ENCODE peak calls at places on chromosome 2, in five cellular contexts. H, R, N, S and C are unnamed samples.

GRCh38 chr2:190379249-190379964 is 28.7 kb upstream of the MFSD6 start:
- DNase-seq in H (no peak), R (peak; percentile 24), N (no peak), S (peak; percentile 79), C (no peak)

GRCh38 chr2:113111823-113112287 is 15.5 kb upstream of the IL1RN start:
- DNase-seq in H (no peak), R (no peak), N (peak; percentile 26), S (no peak), C (no peak)

GRCh38 chr2:226698671-226699070 is 100.9 kb downstream of the IRS1 start:
- DNase-seq in H (no peak), R (no peak), N (no peak), S (no peak), C (no peak)

GRCh38 chr2:174487536-174488162 is 820 bp upstream of the GPR155 start:
- DNase-seq in H (no peak), R (no peak), N (no peak), S (no peak), C (no peak)

GRCh38 chr2:144078091-144078490 is 441.8 kb downstream of the ZEB2 start:
- DNase-seq in H (no peak), R (peak; percentile 35), N (no peak), S (no peak), C (no peak)

GRCh38 chr2:88925770-88926462 is 234.4 kb downstream of the RPIA start:
- DNase-seq in H (no peak), R (no peak), N (no peak), S (no peak), C (no peak)

GRCh38 chr2:74440378-74441110 is 1.2 kb downstream of the RTKN start:
- DNase-seq in H (peak; percentile 91), R (peak; percentile 85), N (peak; percentile 96), S (peak; percentile 82), C (peak; percentile 92)

GRCh38 chr2:6196461-6196860 is 504.3 kb downstream of the SOX11 start:
- DNase-seq in H (no peak), R (no peak), N (no peak), S (no peak), C (no peak)

GRCh38 chr2:161586517-161587167 is 37.6 kb upstream of the SLC4A10 start:
- DNase-seq in H (no peak), R (peak; percentile 1), N (peak; percentile 7), S (peak; percentile 55), C (no peak)

GRCh38 chr2:28300921-28301341 is 91.7 kb upstream of the FOSL2 start:
- DNase-seq in H (no peak), R (peak; percentile 45), N (no peak), S (no peak), C (no peak)

GRCh38 chr2:157592983-157593382 is 35.7 kb downstream of the ACVR1C start:
- DNase-seq in H (no peak), R (no peak), N (no peak), S (peak; percentile 57), C (no peak)

GRCh38 chr2:151614159-151614558 is 120.1 kb downstream of the NEB start:
- DNase-seq in H (no peak), R (no peak), N (peak; percentile 12), S (no peak), C (no peak)

GRCh38 chr2:151619337-151619989 is 114.8 kb downstream of the NEB start:
- DNase-seq in H (no peak), R (no peak), N (no peak), S (no peak), C (no peak)

GRCh38 chr2:151614606-151615306 is 119.5 kb downstream of the NEB start:
- DNase-seq in H (no peak), R (no peak), N (no peak), S (no peak), C (no peak)

GRCh38 chr2:151611351-151611750 is 122.9 kb downstream of the NEB start:
- DNase-seq in H (no peak), R (no peak), N (no peak), S (no peak), C (no peak)

DNA sequence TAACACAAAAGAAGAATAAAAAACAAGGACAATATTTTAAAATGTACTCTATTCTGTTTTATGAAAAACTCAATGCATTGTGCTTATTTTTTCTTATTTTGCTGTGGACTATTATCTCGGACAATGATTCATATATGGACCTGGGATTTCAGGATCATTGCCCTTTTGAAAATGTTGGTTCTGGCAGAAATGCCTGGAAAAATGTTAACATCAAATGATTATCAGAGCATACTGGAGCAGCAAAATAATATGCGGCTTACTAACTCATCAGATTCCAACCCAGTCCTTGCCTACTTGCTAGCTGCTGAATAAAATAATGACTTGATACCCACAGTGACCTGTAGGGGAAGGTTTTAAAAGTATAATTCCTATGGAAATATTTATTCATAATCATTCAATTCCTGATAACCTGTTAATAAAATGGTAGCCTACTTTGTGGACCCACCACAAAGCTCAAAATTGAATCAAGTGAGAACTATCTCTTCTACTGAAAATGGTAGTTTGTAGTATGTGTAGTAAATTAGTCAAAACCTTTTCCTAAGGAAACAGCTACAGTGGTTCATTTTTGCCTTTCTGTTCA is 117.4 kb downstream of the NEB start:
- DNase-seq in H (no peak), R (no peak), N (no peak), S (no peak), C (no peak)
- TF ChIP-seq CTCF in H (no peak), R (no peak), N (no peak), S (peak; percentile 33), C (no peak)

DNA sequence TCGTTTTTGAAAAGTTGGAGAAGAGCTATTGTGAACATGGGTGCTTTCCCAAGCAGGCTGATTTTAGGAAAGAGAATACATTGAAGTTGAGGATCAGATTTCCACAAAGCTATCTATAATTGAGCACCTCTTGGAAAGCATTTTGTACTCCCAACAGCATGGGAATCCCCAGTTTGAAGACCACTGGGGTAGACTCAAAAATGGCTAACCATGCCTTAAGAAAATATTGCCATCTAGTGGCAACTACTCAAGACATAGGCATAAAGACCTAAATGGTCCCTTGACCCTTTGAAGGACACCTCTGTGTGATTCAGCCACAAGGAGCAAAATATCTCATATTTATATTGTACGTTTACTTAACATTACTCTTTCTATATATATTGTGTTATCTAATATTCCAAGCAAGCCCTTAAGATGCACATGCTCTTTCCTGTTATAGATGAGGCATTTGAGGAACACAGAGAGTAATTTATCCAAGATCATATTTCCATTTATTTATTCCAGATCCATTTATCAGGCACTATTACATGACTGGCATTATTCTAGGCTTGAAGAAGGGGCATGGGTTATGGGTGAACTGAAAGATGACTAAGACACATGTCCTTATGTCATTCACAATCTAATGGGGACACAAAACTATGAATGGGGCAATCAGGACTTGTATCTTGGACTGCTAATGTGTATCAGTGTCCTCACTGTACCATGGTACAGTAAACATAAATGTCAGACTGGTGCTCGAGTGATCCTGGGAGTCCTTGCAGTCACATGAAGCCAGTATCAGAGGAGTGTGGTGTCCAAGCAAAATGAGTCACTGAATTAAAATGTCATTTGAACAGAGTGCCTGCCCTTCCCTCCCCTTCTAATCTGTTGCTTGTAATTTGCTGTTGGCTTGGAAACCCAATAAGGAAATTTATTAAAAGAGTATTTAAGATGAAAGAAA is 121.0 kb upstream of the XPO1 start:
- DNase-seq in H (no peak), R (no peak), N (peak; percentile 36), S (peak; percentile 67), C (no peak)
- TF ChIP-seq CTCF in H (peak; percentile 55), R (peak; percentile 54), N (peak; percentile 58), S (peak; percentile 88), C (peak; percentile 46)

DNA sequence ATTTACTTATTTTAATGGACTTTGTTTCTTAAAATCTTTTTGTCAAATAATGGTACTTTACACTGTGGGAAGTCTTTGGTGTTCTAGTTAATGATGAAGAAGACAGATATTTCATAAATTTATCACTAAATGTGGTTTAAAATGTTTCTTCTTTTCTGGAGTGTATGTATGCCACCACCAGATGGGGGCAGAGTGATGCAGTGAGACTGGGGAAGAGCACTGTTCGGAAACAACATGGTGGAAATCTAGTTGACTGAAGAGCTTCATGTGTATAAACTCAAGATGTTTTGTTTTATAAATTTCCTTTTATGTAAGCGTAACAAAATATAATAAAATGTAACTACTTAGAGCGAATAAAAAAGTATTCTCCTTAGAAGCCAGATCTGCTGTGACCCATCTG is 195.1 kb downstream of the KCNE4 start:
- DNase-seq in H (no peak), R (peak; percentile 11), N (peak; percentile 36), S (peak; percentile 50), C (no peak)
- TF ChIP-seq CTCF in H (peak; percentile 24), R (peak; percentile 58), N (peak; percentile 41), S (peak; percentile 78), C (no peak)

DNA sequence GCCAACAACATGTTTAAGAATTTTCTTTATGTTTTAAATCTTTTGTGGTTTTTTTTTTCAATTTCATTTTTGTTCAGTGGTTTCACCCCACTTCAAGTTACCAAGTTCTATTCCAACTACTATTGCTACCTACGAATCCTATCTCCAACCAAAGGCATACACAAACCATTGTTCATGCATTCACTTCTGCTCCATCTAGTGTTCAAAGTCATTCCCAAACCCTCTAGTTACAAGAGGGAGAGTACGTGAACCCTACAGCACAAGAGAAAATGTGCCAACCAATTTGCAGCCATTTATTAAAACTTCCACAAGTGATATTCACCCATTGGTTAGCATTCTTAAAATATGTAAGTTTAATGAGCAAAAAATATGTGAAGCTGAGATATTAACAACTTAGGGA is 295.1 kb upstream of the KYNU start:
- DNase-seq in H (no peak), R (no peak), N (no peak), S (no peak), C (no peak)
- TF ChIP-seq CTCF in H (no peak), R (no peak), N (no peak), S (no peak), C (no peak)

DNA sequence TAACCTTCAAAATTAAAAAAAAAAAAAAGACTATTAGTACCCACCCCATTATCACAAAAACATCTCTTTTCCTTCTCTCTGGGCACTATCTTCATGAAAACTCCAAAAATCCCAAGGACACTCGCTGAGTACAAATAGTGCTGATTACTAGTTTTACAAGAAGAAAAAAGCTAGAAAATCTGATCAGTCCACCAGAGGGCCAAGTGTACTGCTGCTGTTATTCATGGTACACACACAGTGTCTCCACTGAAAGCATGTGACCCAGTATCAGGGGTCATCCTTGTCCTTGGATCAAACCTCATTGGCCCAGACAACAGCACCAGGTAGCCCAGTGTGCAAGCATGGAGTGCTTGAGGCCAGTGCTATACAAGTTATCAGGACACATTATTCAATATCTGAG is 382.7 kb upstream of the KLHL29 start:
- DNase-seq in H (no peak), R (no peak), N (no peak), S (no peak), C (no peak)
- TF ChIP-seq CTCF in H (no peak), R (no peak), N (no peak), S (no peak), C (no peak)

DNA sequence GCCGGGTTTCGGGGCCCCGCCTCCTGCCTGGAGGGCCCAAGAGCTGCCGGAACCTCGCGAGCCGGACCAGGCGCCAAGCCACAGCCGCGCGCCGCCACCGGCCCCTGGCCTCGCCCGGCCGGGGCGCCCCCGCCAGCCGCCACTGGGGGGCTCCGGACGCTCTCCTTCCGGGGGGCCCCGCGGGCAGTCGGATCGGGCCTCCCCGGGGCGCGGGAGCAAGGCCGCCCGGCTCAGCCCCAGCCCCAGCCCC is 17.4 kb upstream of the HAAO start:
- DNase-seq in H (peak; percentile 88), R (peak; percentile 79), N (peak; percentile 75), S (peak; percentile 73), C (peak; percentile 89)
- TF ChIP-seq CTCF in H (peak; percentile 57), R (no peak), N (peak; percentile 44), S (no peak), C (peak; percentile 45)